ENCODE peak calls at places on chromosome 10, in ten cellular contexts. I is upper lobe of left lung, O is tibial nerve, M is stomach, V is body of pancreas, Z is HCT116, F is suprapubic skin, C is IMR-90, K is sigmoid colon, X is transverse colon. W is an unnamed sample.

GRCh38 chr10:23172846-23173548 is 19.1 kb upstream of the PTF1A start:
- DNase-seq in I (no peak), O (no peak), M (no peak), V (peak; percentile 82), Z (no peak), F (no peak), C (no peak), K (no peak), X (no peak), W (no peak)

GRCh38 chr10:43137701-43137970 is 609 bp upstream of the CSGALNACT2 start:
- DNase-seq in I (peak; percentile 58), O (no peak), M (no peak), V (peak; percentile 65), Z (no peak), F (no peak), C (peak; percentile 46), K (no peak), X (peak; percentile 53), W (peak; percentile 60)

GRCh38 chr10:5412277-5412941 is at the start of gene NET1:
- DNase-seq in I (peak; percentile 89), O (peak; percentile 83), M (peak; percentile 93), V (peak; percentile 96), Z (peak; percentile 80), F (peak; percentile 96), C (peak; percentile 81), K (peak; percentile 94), X (peak; percentile 92), W (peak; percentile 91)

GRCh38 chr10:60303778-60304177 is 85.9 kb downstream of the ANK3 start:
- DNase-seq in I (no peak), O (no peak), M (no peak), V (no peak), Z (no peak), F (no peak), C (no peak), K (no peak), X (no peak), W (no peak)

GRCh38 chr10:14560274-14560673 is 214.4 kb downstream of the FAM107B start:
- DNase-seq in I (peak; percentile 82), O (no peak), M (peak; percentile 60), V (no peak), Z (peak; percentile 28), F (no peak), C (peak; percentile 85), K (no peak), X (no peak), W (no peak)

GRCh38 chr10:69820817-69821216 is 19.1 kb downstream of the COL13A1 start:
- DNase-seq in I (no peak), O (no peak), M (no peak), V (no peak), Z (no peak), F (no peak), C (no peak), K (no peak), X (no peak), W (no peak)

GRCh38 chr10:43209651-43210141 is 57.2 kb downstream of the RASGEF1A start:
- DNase-seq in I (no peak), O (no peak), M (no peak), V (peak; percentile 3), Z (no peak), F (peak; percentile 67), C (no peak), K (peak; percentile 58), X (no peak), W (no peak)

GRCh38 chr10:21464134-21464533 is 61.3 kb downstream of the SKIDA1 start:
- DNase-seq in I (no peak), O (no peak), M (no peak), V (no peak), Z (no peak), F (peak; percentile 38), C (no peak), K (peak; percentile 17), X (no peak), W (no peak)

GRCh38 chr10:52739380-52740154 is 33.0 kb downstream of the MBL2 start:
- DNase-seq in I (no peak), O (no peak), M (no peak), V (no peak), Z (no peak), F (no peak), C (no peak), K (no peak), X (no peak), W (no peak)

GRCh38 chr10:128263891-128264688 is 137.9 kb upstream of the MKI67 start:
- DNase-seq in I (peak; percentile 49), O (peak; percentile 68), M (peak; percentile 54), V (peak; percentile 72), Z (peak; percentile 58), F (no peak), C (peak; percentile 25), K (peak; percentile 76), X (peak; percentile 62), W (peak; percentile 39)

GRCh38 chr10:111656066-111656465 is 527.5 kb downstream of the GPAM start:
- DNase-seq in I (no peak), O (no peak), M (no peak), V (no peak), Z (no peak), F (no peak), C (no peak), K (no peak), X (no peak), W (no peak)

GRCh38 chr10:72899545-72899944 is 6.0 kb downstream of the OIT3 start:
- DNase-seq in I (no peak), O (no peak), M (no peak), V (no peak), Z (no peak), F (no peak), C (no peak), K (no peak), X (no peak), W (no peak)
- TF ChIP-seq POLR2A in I (no peak), O (no peak), M (no peak), V (no peak), Z (no peak), F (no peak), C (no peak), K (no peak), X (no peak), W (no peak)

GRCh38 chr10:98302711-98303365 is 34.8 kb upstream of the LOXL4 start:
- DNase-seq in I (no peak), O (no peak), M (no peak), V (no peak), Z (no peak), F (peak; percentile 43), C (no peak), K (no peak), X (no peak), W (peak; percentile 69)
- H3K27me3 ChIP-seq in I (no peaks in the 10 kb centered on the region), O (no peaks in the 10 kb centered on the region), M (peaks cover 39% of the 10 kb centered on the region), V (no peaks in the 10 kb centered on the region), Z (peaks cover 31% of the 10 kb centered on the region), F (peaks cover 5% of the 10 kb centered on the region), C (peaks cover 24% of the 10 kb centered on the region), K (no peaks in the 10 kb centered on the region), X (no peaks in the 10 kb centered on the region), W (no peaks in the 10 kb centered on the region)

GRCh38 chr10:73917566-73918305 is 6.8 kb downstream of the PLAU start:
- DNase-seq in I (no peak), O (no peak), M (no peak), V (no peak), Z (no peak), F (no peak), C (peak; percentile 68), K (no peak), X (no peak), W (no peak)

GRCh38 chr10:73915206-73915851 is 4.4 kb downstream of the PLAU start:
- DNase-seq in I (no peak), O (no peak), M (no peak), V (no peak), Z (no peak), F (no peak), C (no peak), K (no peak), X (no peak), W (no peak)

GRCh38 chr10:73914036-73914435 is 3.1 kb downstream of the PLAU start:
- DNase-seq in I (no peak), O (no peak), M (no peak), V (no peak), Z (no peak), F (no peak), C (no peak), K (no peak), X (no peak), W (no peak)

GRCh38 chr10:73920084-73920483 is 9.2 kb downstream of the PLAU start:
- DNase-seq in I (peak; percentile 40), O (peak; percentile 54), M (no peak), V (no peak), Z (no peak), F (no peak), C (no peak), K (peak; percentile 83), X (peak; percentile 17), W (peak; percentile 58)

DNA sequence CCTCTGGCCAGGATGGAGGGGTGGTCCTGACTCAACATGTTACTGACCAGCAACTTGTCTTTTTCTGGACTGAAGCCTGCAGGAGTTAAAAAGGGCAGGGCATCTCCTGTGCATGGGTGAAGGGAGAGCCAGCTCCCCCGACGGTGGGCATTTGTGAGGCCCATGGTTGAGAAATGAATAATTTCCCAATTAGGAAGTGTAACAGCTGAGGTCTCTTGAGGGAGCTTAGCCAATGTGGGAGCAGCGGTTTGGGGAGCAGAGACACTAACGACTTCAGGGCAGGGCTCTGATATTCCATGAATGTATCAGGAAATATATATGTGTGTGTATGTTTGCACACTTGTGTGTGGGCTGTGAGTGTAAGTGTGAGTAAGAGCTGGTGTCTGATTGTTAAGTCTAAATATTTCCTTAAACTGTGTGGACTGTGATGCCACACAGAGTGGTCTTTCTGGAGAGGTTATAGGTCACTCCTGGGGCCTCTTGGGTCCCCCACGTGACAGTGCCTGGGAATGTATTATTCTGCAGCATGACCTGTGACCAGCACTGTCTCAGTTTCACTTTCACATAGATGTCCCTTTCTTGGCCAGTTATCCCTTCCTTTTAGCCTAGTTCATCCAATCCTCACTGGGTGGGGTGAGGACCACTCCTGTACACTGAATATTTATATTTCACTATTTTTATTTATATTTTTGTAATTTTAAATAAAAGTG is 6.0 kb downstream of the PLAU start:
- DNase-seq in I (peak; percentile 57), O (no peak), M (no peak), V (no peak), Z (no peak), F (no peak), C (peak; percentile 43), K (no peak), X (peak; percentile 30), W (no peak)
- TF ChIP-seq POLR2A in I (no peak), O (no peak), M (no peak), V (no peak), Z (no peak), F (no peak), C (no peak), K (no peak), X (no peak), W (no peak)

DNA sequence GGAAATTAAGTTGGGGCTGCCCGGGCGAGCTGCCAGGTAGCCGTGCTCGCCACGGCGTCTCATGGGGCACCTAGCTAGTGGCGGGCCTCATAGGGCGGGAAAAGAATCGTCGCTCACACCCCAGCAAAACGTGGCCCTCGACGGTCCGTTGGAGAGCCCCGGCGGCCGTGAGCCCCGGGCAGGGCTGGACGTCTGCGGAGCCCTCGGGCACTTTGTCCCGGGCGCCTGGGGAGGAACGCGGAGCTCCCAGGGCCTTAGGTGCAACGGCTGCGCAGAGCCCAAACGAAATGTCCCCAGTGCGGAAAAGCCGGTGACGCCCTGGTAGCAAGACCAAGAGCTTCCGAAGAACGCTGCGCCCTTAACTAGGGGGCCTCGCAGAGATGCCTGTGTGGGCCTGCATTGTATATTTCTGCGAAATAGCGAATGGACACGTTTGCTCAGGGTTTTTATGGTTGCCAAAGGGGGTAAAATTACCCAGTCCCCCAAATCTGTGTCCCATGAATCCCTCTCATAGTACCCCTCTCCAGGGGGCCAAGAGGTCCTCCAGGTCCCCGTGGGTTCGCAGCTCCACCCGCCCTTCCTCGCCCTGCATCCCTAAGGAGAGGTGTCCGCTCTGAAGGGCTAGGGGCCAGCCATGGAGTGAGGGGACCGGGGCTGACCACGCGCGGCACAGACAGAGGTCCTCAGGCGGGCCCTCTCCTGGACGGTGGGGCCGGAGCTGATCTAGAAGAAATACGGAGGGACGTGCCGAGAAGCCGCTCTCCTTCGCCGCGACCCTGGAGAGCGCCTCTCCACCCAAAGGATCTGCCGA is 1.0 kb upstream of the SFMBT2 start:
- DNase-seq in I (no peak), O (no peak), M (no peak), V (no peak), Z (no peak), F (no peak), C (no peak), K (no peak), X (peak; percentile 13), W (no peak)
- H3K27me3 ChIP-seq in I (no peaks in the 10 kb centered on the region), O (no peaks in the 10 kb centered on the region), M (peaks cover 61% of the 10 kb centered on the region), V (no peaks in the 10 kb centered on the region), Z (no peaks in the 10 kb centered on the region), F (peaks cover 65% of the 10 kb centered on the region), C (peaks cover 37% of the 10 kb centered on the region), K (peaks cover 24% of the 10 kb centered on the region), X (peaks cover 76% of the 10 kb centered on the region), W (peaks cover 5% of the 10 kb centered on the region)